ENCODE peak calls at places on chromosome 15, in four cellular contexts. F is GM12878, R is H1, J is K562. Z is an unnamed sample.

GRCh38 chr15:75578948-75579908 is at the start of gene PTPN9:
- DNase-seq in R (peak), F (no peak), J (peak), Z (peak)

GRCh38 chr15:63385911-63386531 is 4.4 kb upstream of the CA12 start:
- DNase-seq in R (no peak), J (no peak), F (no peak), Z (no peak)

GRCh38 chr15:27967541-27967940 is 131.6 kb downstream of the OCA2 start:
- DNase-seq in J (no peak), F (no peak), R (peak), Z (no peak)

GRCh38 chr15:49135893-49136292 is 19.5 kb downstream of the COPS2 start:
- DNase-seq in R (no peak), F (no peak), J (no peak), Z (peak)

GRCh38 chr15:75349851-75350588 is 3.2 kb downstream of the NEIL1 start:
- DNase-seq in F (peak), R (no peak), J (no peak), Z (no peak)

GRCh38 chr15:90686435-90687218 is 30.5 kb upstream of the BLM start:
- DNase-seq in R (no peak), F (peak), J (no peak), Z (peak)

GRCh38 chr15:56871867-56872266 is 46.6 kb upstream of the TCF12 start:
- DNase-seq in F (no peak), R (no peak), J (no peak), Z (peak)

GRCh38 chr15:63003836-63004610 is 38.5 kb upstream of the TPM1 start:
- DNase-seq in R (no peak), J (no peak), F (no peak), Z (no peak)

GRCh38 chr15:77682564-77682963 is 49.9 kb upstream of the LINGO1 start:
- DNase-seq in F (no peak), J (no peak), R (no peak), Z (no peak)

GRCh38 chr15:29571728-29572454 is 250.4 kb downstream of the TJP1 start:
- DNase-seq in F (no peak), J (peak), R (no peak), Z (no peak)

GRCh38 chr15:73867426-73867825 is 5.9 kb upstream of the TBC1D21 start:
- DNase-seq in F (no peak), R (no peak), J (no peak), Z (no peak)

GRCh38 chr15:32029862-32030781 is at the start of gene CHRNA7:
- DNase-seq in R (peak), F (no peak), J (peak), Z (peak)

GRCh38 chr15:77819841-77820728 is 187.4 kb upstream of the LINGO1 start:
- DNase-seq in J (peak), F (no peak), R (peak), Z (no peak)

GRCh38 chr15:87034886-87035285 is 955.2 kb downstream of the AGBL1 start:
- DNase-seq in F (no peak), J (no peak), R (no peak), Z (no peak)

GRCh38 chr15:75030023-75030413 is 6.6 kb downstream of the PPCDC start:
- DNase-seq in J (no peak), F (no peak), R (no peak), Z (peak)

GRCh38 chr15:78315686-78316085 is 16.3 kb upstream of the SKIC8 start:
- DNase-seq in J (peak), R (peak), F (no peak), Z (no peak)

GRCh38 chr15:85289677-85290365 is 90.6 kb upstream of the AKAP13 start:
- DNase-seq in R (no peak), J (no peak), F (no peak), Z (peak)

GRCh38 chr15:91950631-91951384 is 97.3 kb downstream of the SLCO3A1 start:
- DNase-seq in R (no peak), F (no peak), J (no peak), Z (peak)

GRCh38 chr15:49558924-49559323 is 61.7 kb downstream of the FAM227B start:
- DNase-seq in J (no peak), F (no peak), R (no peak), Z (peak)

GRCh38 chr15:25844981-25845680 is 18.0 kb downstream of the ATP10A start:
- DNase-seq in F (no peak), R (no peak), J (no peak), Z (no peak)

GRCh38 chr15:25848325-25848724 is 14.8 kb downstream of the ATP10A start:
- DNase-seq in F (no peak), R (no peak), J (no peak), Z (no peak)

GRCh38 chr15:25847066-25847465 is 16.1 kb downstream of the ATP10A start:
- DNase-seq in F (no peak), J (no peak), R (no peak), Z (no peak)

GRCh38 chr15:25844542-25844941 is 18.6 kb downstream of the ATP10A start:
- DNase-seq in R (no peak), F (no peak), J (no peak), Z (no peak)

GRCh38 chr15:25846377-25846776 is 16.8 kb downstream of the ATP10A start:
- DNase-seq in R (no peak), J (no peak), F (no peak), Z (no peak)
- TF ChIP-seq CHD1 in R (no peak), J (no peak), F (no peak), Z (no peak)

GRCh38 chr15:35727627-35728026 is 181.7 kb upstream of the DPH6 start:
- DNase-seq in R (no peak), J (no peak), F (no peak), Z (no peak)

GRCh38 chr15:35723852-35724251 is 177.9 kb upstream of the DPH6 start:
- DNase-seq in J (no peak), F (no peak), R (no peak), Z (no peak)

GRCh38 chr15:35724626-35725025 is 178.7 kb upstream of the DPH6 start:
- DNase-seq in J (no peak), R (no peak), F (no peak), Z (no peak)

GRCh38 chr15:35725353-35725752 is 179.4 kb upstream of the DPH6 start:
- DNase-seq in F (no peak), R (no peak), J (no peak), Z (peak)

DNA sequence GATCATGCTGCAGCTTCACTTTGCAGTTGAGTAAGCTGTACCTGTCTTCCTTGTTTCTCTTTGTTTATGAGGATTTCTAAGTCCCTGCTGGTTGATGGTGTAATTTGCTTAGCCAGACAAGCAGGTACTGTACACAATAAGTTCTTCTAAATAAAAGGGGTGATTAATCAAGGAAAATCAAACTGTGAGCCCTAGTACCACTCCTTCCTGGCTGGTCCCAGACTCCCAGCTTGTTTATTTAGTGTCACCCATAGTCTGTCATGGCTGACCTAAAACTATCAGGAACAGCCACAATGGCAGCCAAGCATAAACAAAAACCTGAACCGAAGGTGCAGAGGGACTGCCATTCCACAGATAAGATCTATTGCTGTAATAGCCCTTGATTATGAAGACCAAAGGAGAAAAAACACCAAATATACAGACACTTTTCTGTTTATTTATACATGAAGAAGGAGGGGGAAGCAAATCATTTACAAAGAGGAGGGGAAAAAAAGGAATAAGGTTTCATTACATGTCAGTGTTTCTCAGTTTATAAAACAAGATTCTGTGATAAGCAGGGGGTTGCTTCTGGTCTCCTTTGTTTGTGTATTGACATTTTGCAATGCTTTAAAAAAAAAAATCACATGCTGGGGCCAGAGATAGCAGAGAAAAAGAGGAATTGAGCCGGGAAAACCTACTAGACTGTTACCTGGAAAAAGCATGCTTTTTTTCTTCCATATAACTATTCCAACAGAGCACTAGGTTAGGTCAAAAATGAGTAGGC is 182.4 kb upstream of the DPH6 start:
- DNase-seq in J (no peak), R (no peak), F (no peak), Z (no peak)
- TF ChIP-seq CHD1 in J (no peak), R (no peak), F (no peak), Z (no peak)

GRCh38 chr15:101505610-101506337 is 16.3 kb upstream of the PCSK6 start:
- DNase-seq in R (peak), J (no peak), F (no peak), Z (no peak)
- TF ChIP-seq CHD1 in R (no peak), J (no peak), F (no peak), Z (no peak)

GRCh38 chr15:41779662-41780157 is 5.4 kb downstream of the MAPKBP1 start:
- DNase-seq in J (no peak), R (no peak), F (no peak), Z (no peak)

GRCh38 chr15:41778503-41778902 is 4.2 kb downstream of the MAPKBP1 start:
- DNase-seq in R (no peak), F (no peak), J (no peak), Z (peak)

GRCh38 chr15:41782486-41783271 is 8.4 kb downstream of the MAPKBP1 start:
- DNase-seq in R (no peak), F (no peak), J (no peak), Z (no peak)

GRCh38 chr15:41780727-41781126 is 6.4 kb downstream of the MAPKBP1 start:
- DNase-seq in R (no peak), F (no peak), J (no peak), Z (no peak)

GRCh38 chr15:41780266-41780665 is 6.0 kb downstream of the MAPKBP1 start:
- DNase-seq in R (no peak), J (no peak), F (no peak), Z (peak)
- TF ChIP-seq CHD1 in R (no peak), J (no peak), F (no peak), Z (no peak)

DNA sequence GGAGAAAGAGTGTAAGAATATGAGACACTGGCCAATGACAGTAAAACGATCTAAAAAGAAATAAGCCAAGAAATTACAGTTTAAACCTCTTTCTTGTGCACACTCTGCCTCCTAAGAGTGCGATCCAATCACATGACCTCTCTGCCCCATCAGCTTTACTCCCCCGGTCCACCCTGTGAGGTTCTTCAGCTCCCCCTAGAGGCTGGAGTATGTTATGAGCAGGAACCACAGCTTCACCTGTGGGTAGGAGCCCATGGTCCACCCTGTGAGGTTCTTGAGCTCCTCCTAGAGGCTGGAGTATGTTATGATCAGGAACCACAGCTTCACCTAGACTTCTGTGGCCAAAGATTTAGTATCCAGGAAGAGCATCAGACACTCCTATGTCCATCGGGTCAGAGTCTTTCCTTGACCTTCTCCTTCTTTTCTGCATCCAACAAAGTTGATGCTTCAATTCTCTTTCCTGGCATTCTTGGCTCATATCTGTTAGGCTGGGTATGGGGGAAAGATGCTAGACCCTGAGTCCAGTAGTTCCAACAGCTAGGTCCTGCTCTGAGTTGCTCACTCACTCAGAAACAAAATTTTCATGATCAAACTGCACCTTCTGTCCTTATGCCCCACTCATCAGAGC is 164.0 kb downstream of the MINAR1 start:
- DNase-seq in J (peak), R (peak), F (peak), Z (peak)
- TF ChIP-seq CHD1 in J (no peak), R (no peak), F (no peak), Z (no peak)

Z was measured in IMR-90.